ENCODE peak calls at places on chromosomes 1 and 21, in six cellular contexts. X, O, E, I, C and A are unnamed samples.

GRCh38 chr1:207919523-207920210 is 8.7 kb upstream of the CD34 start:
- DNase-seq in C (no peak), X (no peak), I (no peak), O (no peak), E (no peak), A (no peak)

GRCh38 chr1:225816643-225817538 is 7.0 kb downstream of the EPHX1 start:
- DNase-seq in E (no peak), O (no peak), I (no peak), C (no peak), X (no peak), A (no peak)

GRCh38 chr1:202625416-202626360 is 84.6 kb downstream of the SYT2 start:
- DNase-seq in O (peak; percentile 47), X (no peak), C (no peak), I (peak; percentile 36), E (peak; percentile 46), A (peak; percentile 44)

GRCh38 chr1:33365560-33365997 is 44.7 kb upstream of the A3GALT2 start:
- DNase-seq in C (no peak), O (no peak), I (no peak), X (no peak), E (no peak), A (no peak)

GRCh38 chr1:6347641-6348487 is 45.7 kb downstream of the ACOT7 start:
- DNase-seq in C (no peak), X (no peak), E (peak; percentile 68), O (no peak), I (peak; percentile 62), A (peak; percentile 63)

GRCh38 chr1:93817819-93818569 is 61.0 kb downstream of the DNTTIP2 start:
- DNase-seq in X (no peak), C (no peak), O (no peak), E (peak; percentile 10), I (no peak), A (peak; percentile 24)

GRCh38 chr1:15696956-15697521 is 12.9 kb downstream of the PLEKHM2 start:
- DNase-seq in C (no peak), O (no peak), X (no peak), E (peak; percentile 5), I (no peak), A (no peak)

GRCh38 chr1:228087771-228088251 is 5.3 kb downstream of the ARF1 start:
- DNase-seq in O (no peak), E (peak; percentile 32), I (no peak), X (no peak), C (no peak), A (no peak)

GRCh38 chr1:184533049-184533448 is 146.2 kb downstream of the C1orf21 start:
- DNase-seq in I (no peak), O (no peak), E (no peak), X (no peak), C (no peak), A (no peak)

GRCh38 chr1:15558516-15558915 is 26.3 kb downstream of the AGMAT start:
- DNase-seq in O (no peak), X (no peak), E (no peak), I (no peak), C (no peak), A (no peak)

GRCh38 chr1:172823534-172823933 is 164.6 kb downstream of the FASLG start:
- DNase-seq in O (no peak), E (no peak), C (no peak), I (no peak), X (no peak), A (no peak)

GRCh38 chr1:116092752-116093489 is 18.3 kb upstream of the MAB21L3 start:
- DNase-seq in O (no peak), X (no peak), C (no peak), E (no peak), I (no peak), A (no peak)

GRCh38 chr1:20720631-20721051 is 2.8 kb upstream of the KIF17 start:
- DNase-seq in C (no peak), X (no peak), O (no peak), I (no peak), E (no peak), A (no peak)

GRCh38 chr1:176466514-176466913 is 3.5 kb downstream of the PAPPA2 start:
- DNase-seq in C (no peak), I (no peak), X (no peak), E (no peak), O (peak; percentile 25), A (no peak)

GRCh38 chr1:229156819-229157218 is 114.1 kb upstream of the RAB4A start:
- DNase-seq in I (no peak), X (no peak), C (no peak), E (no peak), O (peak; percentile 43), A (no peak)

GRCh38 chr1:238061967-238062613 is 171.4 kb upstream of the ZP4 start:
- DNase-seq in X (no peak), O (no peak), E (no peak), C (no peak), I (no peak), A (no peak)

GRCh38 chr1:9167638-9168037 is 38.7 kb upstream of the GPR157 start:
- DNase-seq in I (no peak), X (no peak), C (no peak), O (no peak), E (no peak), A (no peak)

GRCh38 chr21:14762734-14763694 is 216.9 kb upstream of the SAMSN1 start:
- DNase-seq in I (no peak), O (no peak), X (no peak), C (no peak), E (no peak), A (no peak)

GRCh38 chr1:212186427-212187207 is 98.6 kb upstream of the PPP2R5A start:
- DNase-seq in E (no peak), O (no peak), I (no peak), C (no peak), X (no peak), A (no peak)

GRCh38 chr1:91078859-91079258 is 57.0 kb upstream of the ZNF644 start:
- DNase-seq in E (no peak), X (no peak), O (no peak), I (no peak), C (no peak), A (no peak)

GRCh38 chr1:208535518-208535917 is 291.3 kb upstream of the PLXNA2 start:
- DNase-seq in X (no peak), I (no peak), E (no peak), O (no peak), C (no peak), A (no peak)

GRCh38 chr1:74771913-74772515 is 39.1 kb downstream of the TYW3 start:
- DNase-seq in X (no peak), C (no peak), I (no peak), E (no peak), O (peak; percentile 83), A (no peak)

GRCh38 chr1:22517936-22518335 is 45.4 kb upstream of the EPHA8 start:
- DNase-seq in C (no peak), X (no peak), O (no peak), E (no peak), I (no peak), A (no peak)

GRCh38 chr1:112237983-112238515 is 158.0 kb upstream of the CTTNBP2NL start:
- DNase-seq in O (no peak), I (no peak), X (no peak), E (no peak), C (no peak), A (no peak)

GRCh38 chr1:153677718-153678518 is 570 bp upstream of the NPR1 start:
- DNase-seq in I (peak; percentile 21), C (no peak), O (peak; percentile 68), X (no peak), E (peak; percentile 28), A (peak; percentile 17)

GRCh38 chr1:242524571-242525359 is at the start of gene PLD5:
- DNase-seq in O (peak; percentile 21), X (no peak), C (no peak), E (no peak), I (no peak), A (no peak)

GRCh38 chr1:24705260-24706073 is 39.8 kb upstream of the CLIC4 start:
- DNase-seq in I (no peak), C (peak; percentile 56), O (no peak), X (no peak), E (no peak), A (no peak)

GRCh38 chr1:32703479-32704291 is 1.1 kb upstream of the SYNC start:
- DNase-seq in E (no peak), X (no peak), I (no peak), C (peak; percentile 77), O (no peak), A (no peak)

GRCh38 chr1:183884512-183884911 is 79.6 kb downstream of the RGL1 start:
- DNase-seq in E (no peak), O (no peak), X (no peak), I (no peak), C (no peak), A (no peak)

GRCh38 chr1:212044851-212045250 is 9.3 kb downstream of the DTL start:
- DNase-seq in X (no peak), O (no peak), E (no peak), C (no peak), I (no peak), A (no peak)

GRCh38 chr1:202023033-202023433 is 12.6 kb downstream of the ELF3 start:
- DNase-seq in C (no peak), I (no peak), X (no peak), E (no peak), O (no peak), A (no peak)

GRCh38 chr21:38380391-38381137 is 117.7 kb downstream of the ERG start:
- DNase-seq in O (peak; percentile 6), E (no peak), X (no peak), C (no peak), I (no peak), A (no peak)

GRCh38 chr21:19340303-19340702 is 936.7 kb upstream of the TMPRSS15 start:
- DNase-seq in X (no peak), C (no peak), I (no peak), O (no peak), E (no peak), A (no peak)

GRCh38 chr1:57736940-57737339 is 313.1 kb upstream of the DAB1 start:
- DNase-seq in C (no peak), O (no peak), E (no peak), I (no peak), X (no peak), A (no peak)

GRCh38 chr1:19765623-19766022 is 34.1 kb downstream of the TMCO4 start:
- DNase-seq in E (no peak), X (no peak), I (no peak), O (no peak), C (no peak), A (no peak)